ENCODE peak calls at places on chromosomes 3 and 15, in nine cellular contexts. V is MM.1S; B is tibial artery; G is heart left ventricle; E is GM23248; I is naive thymus-derived CD4-positive, alpha-beta T cell; N is left ventricle myocardium inferior; X is spleen; A is hepatocyte. R is an unnamed sample. For H3K9me3, the result is how much of the 10 kb centered on the place peaks cover.

GRCh38 chr3:43505351-43505750 is 116.5 kb downstream of the ANO10 start:
- DNase-seq in X (no peak), G (no peak), V (no peak), A (no peak), I (no peak), B (no peak), N (no peak), E (peak), R (no peak)

GRCh38 chr3:21989643-21990042 is 238.6 kb upstream of the ZNF385D start:
- DNase-seq in B (no peak), G (no peak), X (no peak), A (no peak), N (no peak), I (no peak), E (no peak), V (no peak), R (no peak)

GRCh38 chr3:67083277-67083676 is 85.2 kb downstream of the KBTBD8 start:
- DNase-seq in A (no peak), B (no peak), N (no peak), G (no peak), E (peak), V (peak), X (peak), I (peak), R (no peak)

GRCh38 chr3:69009559-69010410 is 3.7 kb downstream of the EOGT start:
- DNase-seq in V (no peak), E (peak), N (no peak), G (no peak), A (peak), I (no peak), B (no peak), X (no peak), R (no peak)

GRCh38 chr3:116188231-116188785 is 257.0 kb downstream of the LSAMP start:
- DNase-seq in V (no peak), A (no peak), N (no peak), B (no peak), I (no peak), G (no peak), E (peak), X (no peak), R (no peak)

GRCh38 chr3:10775828-10776227 is 40.2 kb upstream of the SLC6A11 start:
- DNase-seq in A (no peak), B (no peak), V (no peak), I (no peak), G (no peak), X (no peak), N (no peak), E (no peak), R (no peak)

GRCh38 chr3:52253314-52254260 is 8.0 kb downstream of the PPM1M start:
- DNase-seq in X (peak), N (no peak), B (peak), A (peak), V (peak), G (no peak), I (peak), E (peak), R (no peak)

GRCh38 chr15:63880744-63881143 is 47.0 kb upstream of the HERC1 start:
- DNase-seq in B (no peak), I (no peak), E (no peak), G (no peak), V (no peak), X (no peak), N (no peak), A (no peak), R (no peak)

GRCh38 chr3:32405711-32406323 is 14.2 kb downstream of the CMTM7 start:
- DNase-seq in G (no peak), V (no peak), E (no peak), A (no peak), B (no peak), X (no peak), I (no peak), N (no peak), R (no peak)

GRCh38 chr3:171553085-171553484 is 92.9 kb upstream of the TNIK start:
- DNase-seq in E (no peak), B (no peak), X (no peak), G (no peak), I (no peak), V (no peak), N (no peak), A (no peak), R (no peak)

GRCh38 chr3:425094-425493 is 228.5 kb downstream of the CHL1 start:
- DNase-seq in E (no peak), X (no peak), A (no peak), I (no peak), V (no peak), N (no peak), B (no peak), G (no peak), R (no peak)

GRCh38 chr3:135238201-135238600 is 443.1 kb downstream of the EPHB1 start:
- DNase-seq in N (no peak), A (no peak), G (no peak), I (no peak), E (no peak), X (no peak), V (no peak), B (no peak), R (no peak)

GRCh38 chr15:72475674-72476073 is 1.5 kb downstream of the ARIH1 start:
- DNase-seq in I (no peak), X (no peak), B (no peak), A (no peak), N (no peak), V (no peak), E (no peak), G (no peak), R (no peak)

GRCh38 chr3:133882986-133883586 is 12.6 kb downstream of the RAB6B start:
- DNase-seq in B (no peak), G (no peak), A (no peak), V (no peak), I (no peak), E (no peak), X (no peak), N (no peak), R (no peak)

GRCh38 chr3:142003291-142003690 is 126.8 kb downstream of the ATP1B3 start:
- DNase-seq in B (no peak), G (no peak), V (no peak), N (no peak), I (no peak), X (no peak), E (no peak), A (no peak), R (no peak)

GRCh38 chr3:62587169-62587568 is 213.8 kb upstream of the FEZF2 start:
- DNase-seq in B (no peak), X (no peak), G (no peak), N (no peak), V (no peak), A (no peak), I (no peak), E (peak), R (no peak)

GRCh38 chr3:12706504-12707253 is 42.8 kb upstream of the RAF1 start:
- DNase-seq in G (no peak), E (peak), I (peak), B (no peak), N (peak), A (peak), X (no peak), V (peak), R (no peak)

GRCh38 chr3:71061581-71061980 is 521.9 kb downstream of the FOXP1 start:
- DNase-seq in G (no peak), B (no peak), E (no peak), V (no peak), N (no peak), I (no peak), X (no peak), A (no peak), R (no peak)

GRCh38 chr3:172259191-172259590 is 189.1 kb downstream of the GHSR start:
- DNase-seq in V (no peak), E (peak), X (no peak), A (no peak), G (no peak), B (no peak), N (no peak), I (no peak), R (no peak)

GRCh38 chr15:45022871-45023658 is at the start of gene SORD:
- DNase-seq in E (peak), X (peak), A (peak), V (peak), B (peak), I (peak), N (peak), G (peak), R (peak)

GRCh38 chr15:45026646-45027045 is 3.7 kb downstream of the SORD start:
- DNase-seq in A (no peak), G (no peak), N (no peak), E (no peak), I (no peak), B (no peak), V (no peak), X (no peak), R (no peak)

GRCh38 chr15:45030743-45031142 is 7.7 kb downstream of the SORD start:
- DNase-seq in A (no peak), N (no peak), G (no peak), V (no peak), E (no peak), B (no peak), X (no peak), I (no peak), R (no peak)

GRCh38 chr15:45023659-45024320 is 795 bp downstream of the SORD start:
- DNase-seq in V (no peak), I (no peak), N (no peak), A (peak), X (no peak), B (no peak), E (peak), G (no peak), R (no peak)

DNA sequence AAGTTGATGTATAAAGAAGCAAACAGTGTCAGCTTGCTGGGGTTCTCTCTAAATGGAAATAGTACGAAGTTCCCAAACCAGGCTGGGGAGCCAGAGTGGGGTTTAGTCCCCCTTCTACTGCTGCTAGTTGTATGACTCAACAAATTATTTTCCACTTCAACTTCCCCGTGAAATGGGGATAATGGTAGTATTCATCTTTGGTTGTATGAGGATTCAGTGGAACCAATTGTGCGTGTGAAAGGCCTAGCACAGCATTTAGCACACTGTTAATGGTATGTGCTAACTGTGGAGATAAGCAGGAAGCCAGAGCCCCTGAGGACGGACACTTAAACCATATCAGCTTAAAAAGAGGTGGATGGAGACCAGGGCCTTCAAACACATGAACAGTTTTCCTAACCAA is 4.2 kb downstream of the SORD start:
- DNase-seq in N (no peak), E (no peak), X (no peak), V (no peak), I (no peak), G (no peak), B (no peak), A (no peak), R (no peak)
- H3K9me3 ChIP-seq in N (under half), E (under half), X (under half), V (under half), I (under half), G (under half), B (under half), A (under half), R (under half)

GRCh38 chr3:112489674-112490479 is 9.4 kb downstream of the BTLA start:
- DNase-seq in B (no peak), I (no peak), E (no peak), V (no peak), X (no peak), N (no peak), A (no peak), G (no peak), R (no peak)
- H3K9me3 ChIP-seq in B (under half), I (under half), E (under half), V (under half), X (under half), N (under half), A (under half), G (under half), R (under half)

GRCh38 chr15:22942877-22943276 is 37.3 kb downstream of the CYFIP1 start:
- DNase-seq in G (peak), B (no peak), V (no peak), X (no peak), I (no peak), A (no peak), E (no peak), N (no peak), R (no peak)
- H3K9me3 ChIP-seq in G (under half), B (under half), V (under half), X (under half), I (under half), A (under half), E (under half), N (under half), R (under half)

GRCh38 chr15:45224596-45225217 is 27.3 kb upstream of the SLC28A2 start:
- DNase-seq in I (no peak), B (no peak), G (no peak), X (no peak), E (no peak), A (peak), N (no peak), V (no peak), R (no peak)

GRCh38 chr15:45225506-45226273 is 26.3 kb upstream of the SLC28A2 start:
- DNase-seq in V (no peak), N (no peak), E (no peak), I (no peak), G (no peak), B (no peak), A (no peak), X (no peak), R (no peak)

GRCh38 chr15:45221053-45221599 is 30.9 kb upstream of the SLC28A2 start:
- DNase-seq in X (no peak), I (no peak), B (no peak), V (no peak), G (no peak), E (no peak), N (no peak), A (no peak), R (no peak)

GRCh38 chr15:45221967-45222366 is 30.1 kb upstream of the SLC28A2 start:
- DNase-seq in B (no peak), E (no peak), X (no peak), V (no peak), N (no peak), G (no peak), I (no peak), A (no peak), R (no peak)
- H3K9me3 ChIP-seq in B (under half), E (under half), X (under half), V (under half), N (under half), G (under half), I (under half), A (under half), R (under half)

DNA sequence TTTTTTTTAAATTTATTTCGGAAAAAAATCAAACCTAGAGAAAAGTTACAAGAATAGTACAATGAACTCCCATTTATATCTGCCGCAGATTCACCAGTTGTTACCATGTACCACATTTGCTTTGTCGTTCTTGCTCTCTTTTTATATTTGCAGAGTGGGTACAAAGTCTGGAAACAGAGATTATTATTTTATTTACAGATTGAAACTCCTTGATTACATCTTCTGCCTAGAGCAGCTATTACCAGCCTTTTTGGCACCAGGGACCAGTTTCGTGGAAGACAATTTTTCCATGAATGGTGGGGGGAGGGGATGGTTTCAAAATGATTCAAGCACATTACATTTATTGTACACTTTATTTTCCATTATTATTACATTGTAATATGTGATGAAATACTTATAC is 8.3 kb downstream of the MEF2A start:
- DNase-seq in B (no peak), V (no peak), G (no peak), I (no peak), N (no peak), X (no peak), E (no peak), A (no peak), R (no peak)
- H3K9me3 ChIP-seq in B (under half), V (under half), G (under half), I (under half), N (under half), X (under half), E (under half), A (under half), R (under half)

GRCh38 chr15:25094519-25094918 is 139.7 kb downstream of the SNRPN start:
- DNase-seq in A (no peak), I (no peak), V (no peak), E (no peak), N (no peak), X (peak), B (no peak), G (no peak), R (no peak)

GRCh38 chr15:25093455-25094029 is 138.8 kb downstream of the SNRPN start:
- DNase-seq in I (no peak), E (no peak), A (no peak), X (no peak), G (no peak), N (no peak), B (no peak), V (no peak), R (no peak)

GRCh38 chr15:25091421-25092158 is 136.8 kb downstream of the SNRPN start:
- DNase-seq in X (peak), N (no peak), E (no peak), A (no peak), V (no peak), G (no peak), I (no peak), B (no peak), R (no peak)

GRCh38 chr15:25094066-25094465 is 139.3 kb downstream of the SNRPN start:
- DNase-seq in B (no peak), G (no peak), V (no peak), A (no peak), I (no peak), N (no peak), X (no peak), E (no peak), R (no peak)

GRCh38 chr15:25092661-25093060 is 137.9 kb downstream of the SNRPN start:
- DNase-seq in N (no peak), I (no peak), A (no peak), G (no peak), V (no peak), B (no peak), X (no peak), E (peak), R (no peak)
- H3K9me3 ChIP-seq in N (half or more), I (under half), A (under half), G (half or more), V (under half), B (under half), X (under half), E (under half), R (half or more)

DNA sequence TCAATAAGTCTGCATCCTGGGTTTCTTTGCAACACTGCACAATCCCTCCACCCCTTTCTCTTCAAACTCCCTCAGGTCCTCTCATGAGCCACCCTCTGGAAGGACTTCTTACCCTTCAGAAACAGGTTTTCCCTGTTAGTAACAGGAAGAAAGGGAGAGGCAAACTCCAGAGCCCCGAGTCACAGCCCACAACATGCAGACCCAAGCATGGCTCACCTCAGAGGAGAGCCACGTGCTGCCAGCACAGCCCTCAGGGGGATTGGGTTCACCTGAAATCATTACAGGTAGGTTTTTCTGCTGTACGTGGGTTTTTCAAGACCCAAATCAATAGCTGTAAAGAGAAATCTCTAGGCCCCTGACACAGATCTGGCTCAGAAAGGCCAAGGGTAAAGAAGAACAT is 359.7 kb upstream of the ATP10A start:
- DNase-seq in G (no peak), A (no peak), E (no peak), X (no peak), V (no peak), I (no peak), N (no peak), B (no peak), R (no peak)
- H3K9me3 ChIP-seq in G (under half), A (under half), E (under half), X (under half), V (under half), I (under half), N (under half), B (under half), R (under half)

GRCh38 chr15:27706300-27706699 is 392.8 kb downstream of the OCA2 start:
- DNase-seq in E (no peak), B (no peak), I (no peak), G (no peak), N (no peak), A (no peak), X (no peak), V (no peak), R (no peak)
- H3K9me3 ChIP-seq in E (under half), B (under half), I (under half), G (under half), N (under half), A (under half), X (under half), V (under half), R (under half)

GRCh38 chr15:73805504-73806089 is 52.4 kb upstream of the INSYN1 start:
- DNase-seq in E (no peak), V (no peak), G (no peak), A (no peak), N (no peak), I (no peak), B (no peak), X (peak), R (no peak)

GRCh38 chr15:73802336-73803105 is 49.4 kb upstream of the INSYN1 start:
- DNase-seq in G (no peak), N (peak), V (no peak), B (peak), E (no peak), X (peak), A (no peak), I (no peak), R (peak)

GRCh38 chr15:73800662-73801345 is 47.7 kb upstream of the INSYN1 start:
- DNase-seq in G (peak), N (peak), B (peak), I (no peak), V (no peak), X (peak), E (peak), A (peak), R (no peak)

GRCh38 chr15:73804421-73804820 is 51.3 kb upstream of the INSYN1 start:
- DNase-seq in G (no peak), A (no peak), X (peak), I (no peak), V (no peak), B (no peak), N (no peak), E (no peak), R (no peak)

DNA sequence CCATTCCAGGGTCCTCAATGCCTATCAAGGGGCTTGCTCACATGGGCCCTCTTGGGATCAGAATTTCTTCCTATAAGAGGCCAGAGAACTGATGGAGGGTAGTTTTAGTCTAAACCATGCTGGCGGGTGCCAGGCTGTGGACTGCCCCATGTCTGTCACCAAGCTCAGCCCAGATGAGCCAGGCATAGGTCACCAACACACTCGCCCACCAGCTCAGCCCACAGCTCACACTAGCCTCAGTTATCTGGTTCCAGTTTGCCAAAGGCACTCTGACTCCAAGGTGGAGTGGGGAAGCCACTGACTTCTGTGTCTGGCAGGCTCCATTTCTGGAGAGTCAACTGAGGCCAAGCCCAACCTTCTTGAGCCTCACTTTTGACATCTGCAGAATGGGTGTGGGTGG is 50.7 kb upstream of the INSYN1 start:
- DNase-seq in V (no peak), G (no peak), N (no peak), B (no peak), I (no peak), X (peak), A (no peak), E (no peak), R (no peak)
- H3K9me3 ChIP-seq in V (under half), G (under half), N (under half), B (under half), I (under half), X (under half), A (under half), E (under half), R (under half)

GRCh38 chr3:143327388-143327787 is 207.8 kb downstream of the CHST2 start:
- DNase-seq in B (no peak), N (no peak), X (no peak), V (no peak), E (peak), I (no peak), A (no peak), G (no peak), R (no peak)
- H3K9me3 ChIP-seq in B (under half), N (under half), X (under half), V (under half), E (under half), I (under half), A (under half), G (under half), R (under half)

R was measured in breast epithelium.